ENCODE peak calls at places on chromosome 15, in ten cellular contexts. V is uterus; J is mammary epithelial cell; F is sigmoid colon; E is CD8-positive, alpha-beta T cell; L is OCI-LY7; B is mesendoderm; Y is spleen; Q is Karpas-422; O is HCT116. Z is an unnamed sample.

GRCh38 chr15:29429584-29429983 is 160.0 kb upstream of the NSMCE3 start:
- DNase-seq in V (no peak), J (no peak), F (no peak), E (no peak), L (no peak), B (no peak), Y (no peak), Q (no peak), O (no peak), Z (no peak)

GRCh38 chr15:40782609-40783227 is 12.9 kb downstream of the C15orf62 start:
- DNase-seq in V (peak; percentile 24), J (peak; percentile 67), F (no peak), E (peak; percentile 71), L (peak; percentile 87), B (peak; percentile 73), Y (peak; percentile 94), Q (peak; percentile 91), O (peak; percentile 68), Z (no peak)

GRCh38 chr15:70480196-70480856 is 283.0 kb downstream of the UACA start:
- DNase-seq in V (no peak), J (no peak), F (no peak), E (peak; percentile 46), L (no peak), B (no peak), Y (peak; percentile 73), Q (no peak), O (no peak), Z (peak; percentile 16)

GRCh38 chr15:73723146-73723545 is 30.0 kb downstream of the INSYN1 start:
- DNase-seq in V (no peak), J (no peak), F (no peak), E (no peak), L (no peak), B (no peak), Y (no peak), Q (no peak), O (no peak), Z (no peak)

GRCh38 chr15:22811640-22812039 is 25.2 kb downstream of the NIPA1 start:
- DNase-seq in V (no peak), J (no peak), F (no peak), E (no peak), L (peak; percentile 27), B (peak; percentile 67), Y (no peak), Q (no peak), O (no peak), Z (no peak)

GRCh38 chr15:29698030-29698701 is 124.1 kb downstream of the TJP1 start:
- DNase-seq in V (no peak), J (peak; percentile 81), F (no peak), E (no peak), L (no peak), B (peak; percentile 39), Y (no peak), Q (no peak), O (peak; percentile 68), Z (no peak)

GRCh38 chr15:88803241-88803919 is at the start of gene ACAN:
- DNase-seq in V (no peak), J (no peak), F (no peak), E (no peak), L (no peak), B (peak; percentile 32), Y (no peak), Q (no peak), O (no peak), Z (no peak)

GRCh38 chr15:32060706-32061105 is 30.4 kb downstream of the CHRNA7 start:
- DNase-seq in V (no peak), J (no peak), F (no peak), E (no peak), L (no peak), B (no peak), Y (no peak), Q (no peak), O (no peak), Z (no peak)

GRCh38 chr15:91522609-91523332 is 330.7 kb upstream of the SLCO3A1 start:
- DNase-seq in V (no peak), J (peak; percentile 66), F (no peak), E (no peak), L (no peak), B (peak; percentile 62), Y (no peak), Q (no peak), O (no peak), Z (no peak)

GRCh38 chr15:43446344-43446743 is 46.6 kb downstream of the TP53BP1 start:
- DNase-seq in V (no peak), J (no peak), F (no peak), E (no peak), L (no peak), B (peak; percentile 3), Y (no peak), Q (no peak), O (no peak), Z (no peak)

GRCh38 chr15:41648770-41649169 is 11.4 kb upstream of the MGA start:
- DNase-seq in V (no peak), J (peak; percentile 71), F (no peak), E (no peak), L (no peak), B (no peak), Y (no peak), Q (no peak), O (no peak), Z (no peak)

GRCh38 chr15:101057841-101058407 is 138.8 kb downstream of the LRRK1 start:
- DNase-seq in V (peak; percentile 6), J (no peak), F (peak; percentile 48), E (no peak), L (no peak), B (no peak), Y (peak; percentile 51), Q (no peak), O (no peak), Z (no peak)

GRCh38 chr15:67083135-67083766 is 17.8 kb downstream of the SMAD3 start:
- DNase-seq in V (no peak), J (no peak), F (no peak), E (no peak), L (peak; percentile 62), B (no peak), Y (no peak), Q (no peak), O (no peak), Z (no peak)

GRCh38 chr15:98160236-98160635 is 199.7 kb downstream of the ARRDC4 start:
- DNase-seq in V (no peak), J (no peak), F (no peak), E (peak; percentile 3), L (peak; percentile 74), B (no peak), Y (no peak), Q (peak; percentile 59), O (no peak), Z (no peak)

GRCh38 chr15:39079296-39079834 is 501.5 kb upstream of the THBS1 start:
- DNase-seq in V (no peak), J (peak; percentile 81), F (no peak), E (no peak), L (no peak), B (no peak), Y (no peak), Q (no peak), O (no peak), Z (no peak)

GRCh38 chr15:39088186-39088585 is 492.7 kb upstream of the THBS1 start:
- DNase-seq in V (no peak), J (no peak), F (no peak), E (no peak), L (no peak), B (no peak), Y (no peak), Q (no peak), O (no peak), Z (no peak)

GRCh38 chr15:39083213-39083612 is 497.7 kb upstream of the THBS1 start:
- DNase-seq in V (no peak), J (peak; percentile 64), F (no peak), E (no peak), L (no peak), B (no peak), Y (no peak), Q (no peak), O (no peak), Z (no peak)

GRCh38 chr15:39084683-39085530 is 496.0 kb upstream of the THBS1 start:
- DNase-seq in V (peak; percentile 65), J (peak; percentile 69), F (peak; percentile 81), E (no peak), L (no peak), B (no peak), Y (no peak), Q (no peak), O (no peak), Z (peak; percentile 63)
- H3K4me1 ChIP-seq in V (no peaks in the 10 kb centered on the region), J (no peaks in the 10 kb centered on the region), F (peaks cover 21% of the 10 kb centered on the region), E (no peaks in the 10 kb centered on the region), L (no peaks in the 10 kb centered on the region), B (no peaks in the 10 kb centered on the region), Y (no peaks in the 10 kb centered on the region), Q (no peaks in the 10 kb centered on the region), O (no peaks in the 10 kb centered on the region), Z (peaks cover 1% of the 10 kb centered on the region)

GRCh38 chr15:28005004-28005527 is 94.0 kb downstream of the OCA2 start:
- DNase-seq in V (no peak), J (no peak), F (no peak), E (no peak), L (no peak), B (no peak), Y (no peak), Q (no peak), O (no peak), Z (no peak)
- H3K27ac ChIP-seq in V (no peak overlapping the region), J (no peak overlapping the region), F (no peak overlapping the region), E (no peak overlapping the region), L (no peak overlapping the region), B (no peak overlapping the region), Y (no peak overlapping the region), Q (no peak overlapping the region), O (no peak overlapping the region), Z (no peak overlapping the region)

GRCh38 chr15:63521405-63522142 is 17.2 kb downstream of the USP3 start:
- DNase-seq in V (no peak), J (no peak), F (no peak), E (no peak), L (no peak), B (no peak), Y (no peak), Q (no peak), O (no peak), Z (no peak)
- H3K4me1 ChIP-seq in V (no peaks in the 10 kb centered on the region), J (peaks cover 49% of the 10 kb centered on the region), F (peaks cover 64% of the 10 kb centered on the region), E (peaks cover 89% of the 10 kb centered on the region), L (peaks cover 14% of the 10 kb centered on the region), B (peaks cover 3% of the 10 kb centered on the region), Y (peaks cover 100% of the 10 kb centered on the region), Q (peaks cover 11% of the 10 kb centered on the region), O (peaks cover 7% of the 10 kb centered on the region), Z (peaks cover 15% of the 10 kb centered on the region)

GRCh38 chr15:68538291-68538690 is 40.5 kb upstream of the CORO2B start:
- DNase-seq in V (no peak), J (no peak), F (no peak), E (no peak), L (no peak), B (no peak), Y (no peak), Q (no peak), O (no peak), Z (no peak)

GRCh38 chr15:68537097-68537496 is 41.7 kb upstream of the CORO2B start:
- DNase-seq in V (no peak), J (peak; percentile 29), F (no peak), E (no peak), L (no peak), B (peak; percentile 53), Y (no peak), Q (no peak), O (no peak), Z (no peak)

GRCh38 chr15:68541743-68542142 is 37.0 kb upstream of the CORO2B start:
- DNase-seq in V (peak; percentile 17), J (no peak), F (no peak), E (no peak), L (no peak), B (no peak), Y (no peak), Q (no peak), O (no peak), Z (no peak)

GRCh38 chr15:68536331-68537095 is 42.3 kb upstream of the CORO2B start:
- DNase-seq in V (no peak), J (peak; percentile 34), F (no peak), E (no peak), L (no peak), B (no peak), Y (no peak), Q (no peak), O (no peak), Z (no peak)

GRCh38 chr15:68537506-68537905 is 41.3 kb upstream of the CORO2B start:
- DNase-seq in V (peak; percentile 25), J (no peak), F (no peak), E (no peak), L (no peak), B (no peak), Y (no peak), Q (no peak), O (no peak), Z (no peak)
- H3K27ac ChIP-seq in V (peak overlapping the region; percentile 73), J (no peak overlapping the region), F (no peak overlapping the region), E (no peak overlapping the region), L (no peak overlapping the region), B (no peak overlapping the region), Y (no peak overlapping the region), Q (no peak overlapping the region), O (no peak overlapping the region), Z (no peak overlapping the region)

Z was measured in right cardiac atrium.